ENCODE peak calls at places on chromosomes 7 and 10, in six cellular contexts. I, B, X, J, U and T are unnamed samples.

GRCh38 chr7:6175642-6176041 is 96.8 kb downstream of the CYTH3 start:
- DNase-seq in U (peak), X (no peak), B (peak), I (peak), J (no peak), T (no peak)

GRCh38 chr10:106955133-106955532 is 209.4 kb downstream of the SORCS1 start:
- DNase-seq in U (no peak), X (no peak), I (no peak), J (no peak), B (no peak), T (no peak)

GRCh38 chr7:126589068-126589684 is 663.6 kb downstream of the GRM8 start:
- DNase-seq in I (no peak), X (peak), B (no peak), U (no peak), J (no peak), T (no peak)

GRCh38 chr10:98016781-98017475 is 13.5 kb downstream of the CRTAC1 start:
- DNase-seq in X (no peak), B (no peak), U (no peak), J (no peak), I (no peak), T (no peak)

GRCh38 chr10:116808706-116809105 is 40.6 kb upstream of the ENO4 start:
- DNase-seq in U (no peak), I (no peak), J (no peak), X (no peak), B (no peak), T (no peak)

GRCh38 chr10:115402690-115403089 is 309.5 kb downstream of the ATRNL1 start:
- DNase-seq in X (no peak), J (no peak), I (peak), B (peak), U (peak), T (no peak)

GRCh38 chr7:22387583-22387982 is 30.6 kb upstream of the RAPGEF5 start:
- DNase-seq in U (no peak), B (peak), I (no peak), X (no peak), J (no peak), T (no peak)

GRCh38 chr10:62900829-62901571 is 84.8 kb upstream of the EGR2 start:
- DNase-seq in J (no peak), B (no peak), U (no peak), X (no peak), I (no peak), T (no peak)